ENCODE peak calls at places on chromosome 15, in eight cellular contexts. One of them, this sample, is unnamed.

GRCh38 chr15:64478863-64479262 is 18.5 kb downstream of the ZNF609 start:
- DNase-seq in heart left ventricle: no peak
- DNase-seq in A549: peak; percentile 11
- DNase-seq in CD8-positive, alpha-beta T cell: no peak
- DNase-seq in skeletal muscle cell: peak; percentile 32
- DNase-seq in lower lobe of right lung: no peak
- DNase-seq in Caco-2: no peak
- DNase-seq in upper lobe of right lung: no peak
- DNase-seq in this sample: no peak

GRCh38 chr15:66292261-66293084 is 895 bp upstream of the DIS3L start:
- DNase-seq in upper lobe of right lung: no peak
- DNase-seq in heart left ventricle: no peak
- DNase-seq in skeletal muscle cell: no peak
- DNase-seq in CD8-positive, alpha-beta T cell: no peak
- DNase-seq in Caco-2: no peak
- DNase-seq in A549: no peak
- DNase-seq in lower lobe of right lung: no peak
- DNase-seq in this sample: no peak

GRCh38 chr15:71011503-71012155 is 103.6 kb upstream of the THSD4 start:
- DNase-seq in skeletal muscle cell: peak; percentile 14
- DNase-seq in upper lobe of right lung: no peak
- DNase-seq in heart left ventricle: no peak
- DNase-seq in lower lobe of right lung: no peak
- DNase-seq in Caco-2: no peak
- DNase-seq in A549: peak; percentile 75
- DNase-seq in CD8-positive, alpha-beta T cell: no peak
- DNase-seq in this sample: peak; percentile 29

GRCh38 chr15:78072080-78072892 is 5.2 kb downstream of the TBC1D2B start:
- DNase-seq in skeletal muscle cell: peak; percentile 83
- DNase-seq in heart left ventricle: no peak
- DNase-seq in CD8-positive, alpha-beta T cell: no peak
- DNase-seq in Caco-2: no peak
- DNase-seq in A549: no peak
- DNase-seq in upper lobe of right lung: no peak
- DNase-seq in lower lobe of right lung: no peak
- DNase-seq in this sample: peak; percentile 58

GRCh38 chr15:77821188-77821958 is 188.7 kb upstream of the LINGO1 start:
- DNase-seq in CD8-positive, alpha-beta T cell: no peak
- DNase-seq in A549: peak; percentile 77
- DNase-seq in Caco-2: peak; percentile 59
- DNase-seq in heart left ventricle: peak; percentile 75
- DNase-seq in skeletal muscle cell: no peak
- DNase-seq in upper lobe of right lung: no peak
- DNase-seq in lower lobe of right lung: no peak
- DNase-seq in this sample: peak; percentile 72

GRCh38 chr15:45862034-45862433 is 227.2 kb downstream of the SQOR start:
- DNase-seq in upper lobe of right lung: no peak
- DNase-seq in lower lobe of right lung: no peak
- DNase-seq in A549: no peak
- DNase-seq in heart left ventricle: no peak
- DNase-seq in CD8-positive, alpha-beta T cell: no peak
- DNase-seq in Caco-2: no peak
- DNase-seq in skeletal muscle cell: no peak
- DNase-seq in this sample: no peak

GRCh38 chr15:73378089-73378488 is 9.3 kb upstream of the HCN4 start:
- DNase-seq in Caco-2: no peak
- DNase-seq in lower lobe of right lung: no peak
- DNase-seq in A549: no peak
- DNase-seq in heart left ventricle: peak; percentile 74
- DNase-seq in CD8-positive, alpha-beta T cell: no peak
- DNase-seq in upper lobe of right lung: no peak
- DNase-seq in skeletal muscle cell: no peak
- DNase-seq in this sample: no peak

GRCh38 chr15:35170216-35170615 is 85.1 kb upstream of the NANOGP8 start:
- DNase-seq in heart left ventricle: no peak
- DNase-seq in Caco-2: no peak
- DNase-seq in skeletal muscle cell: no peak
- DNase-seq in upper lobe of right lung: no peak
- DNase-seq in lower lobe of right lung: no peak
- DNase-seq in CD8-positive, alpha-beta T cell: no peak
- DNase-seq in A549: no peak
- DNase-seq in this sample: no peak

GRCh38 chr15:33735143-33735542 is 233.2 kb upstream of the CHRM5 start:
- DNase-seq in heart left ventricle: no peak
- DNase-seq in A549: no peak
- DNase-seq in Caco-2: no peak
- DNase-seq in upper lobe of right lung: no peak
- DNase-seq in skeletal muscle cell: no peak
- DNase-seq in lower lobe of right lung: no peak
- DNase-seq in CD8-positive, alpha-beta T cell: no peak
- DNase-seq in this sample: no peak

GRCh38 chr15:33735637-33736247 is 232.6 kb upstream of the CHRM5 start:
- DNase-seq in upper lobe of right lung: no peak
- DNase-seq in heart left ventricle: no peak
- DNase-seq in A549: peak; percentile 58
- DNase-seq in CD8-positive, alpha-beta T cell: no peak
- DNase-seq in skeletal muscle cell: no peak
- DNase-seq in lower lobe of right lung: no peak
- DNase-seq in Caco-2: no peak
- DNase-seq in this sample: peak; percentile 51

GRCh38 chr15:33742286-33742685 is 226.0 kb upstream of the CHRM5 start:
- DNase-seq in upper lobe of right lung: no peak
- DNase-seq in heart left ventricle: no peak
- DNase-seq in CD8-positive, alpha-beta T cell: no peak
- DNase-seq in A549: no peak
- DNase-seq in lower lobe of right lung: no peak
- DNase-seq in skeletal muscle cell: no peak
- DNase-seq in Caco-2: no peak
- DNase-seq in this sample: no peak

GRCh38 chr15:33738941-33739664 is 229.2 kb upstream of the CHRM5 start:
- DNase-seq in upper lobe of right lung: no peak
- DNase-seq in CD8-positive, alpha-beta T cell: no peak
- DNase-seq in A549: no peak
- DNase-seq in heart left ventricle: no peak
- DNase-seq in Caco-2: no peak
- DNase-seq in skeletal muscle cell: no peak
- DNase-seq in lower lobe of right lung: no peak
- DNase-seq in this sample: no peak

DNA sequence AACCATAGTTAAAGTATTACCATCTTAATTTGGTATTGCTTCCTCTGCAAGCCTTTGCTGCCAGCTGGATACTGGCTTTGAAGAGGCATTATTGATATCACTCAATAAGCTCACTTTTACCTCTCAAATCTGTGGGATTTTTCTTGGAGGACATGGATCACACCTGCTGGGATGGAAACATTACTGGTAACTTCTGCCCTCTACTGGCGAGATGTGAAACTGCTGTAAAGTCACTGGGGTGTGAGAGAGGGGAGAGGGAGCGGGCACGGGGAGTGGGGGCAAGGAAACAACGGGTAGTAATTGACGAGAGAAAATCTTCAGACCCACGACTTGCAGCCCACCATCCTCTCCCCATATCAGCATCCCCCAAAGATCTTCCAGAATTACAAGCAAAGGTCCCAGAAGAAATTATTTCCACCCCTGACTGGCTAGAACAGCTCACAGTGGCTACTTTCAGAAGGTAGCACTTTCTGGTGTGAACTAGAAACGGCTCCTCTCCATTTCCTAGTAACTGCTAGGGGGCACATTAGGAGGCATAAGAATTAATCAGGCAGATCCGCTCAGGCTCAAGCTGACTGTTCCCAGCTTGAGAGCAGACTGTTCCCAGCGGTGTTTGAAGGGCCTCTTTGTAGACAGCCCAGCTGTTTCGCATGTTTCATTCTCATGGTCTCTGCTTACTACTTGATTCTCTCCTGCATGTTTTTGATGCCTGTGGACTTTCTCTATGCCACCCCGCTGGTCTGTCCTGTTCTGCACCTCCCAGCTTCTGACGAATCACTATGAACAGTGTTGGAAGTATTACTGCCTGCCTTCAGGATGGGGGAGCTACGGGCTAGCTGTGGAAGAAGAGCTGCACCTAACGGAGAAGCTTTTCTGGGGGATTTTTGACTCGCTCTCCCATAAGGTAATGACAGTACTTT is 230.3 kb upstream of the CHRM5 start:
- DNase-seq in heart left ventricle: no peak
- DNase-seq in upper lobe of right lung: no peak
- DNase-seq in lower lobe of right lung: no peak
- DNase-seq in Caco-2: no peak
- DNase-seq in CD8-positive, alpha-beta T cell: no peak
- DNase-seq in A549: peak; percentile 29
- DNase-seq in skeletal muscle cell: no peak
- DNase-seq in this sample: peak; percentile 25
- H3K4me3 ChIP-seq in heart left ventricle: no peak overlapping the region
- H3K4me3 ChIP-seq in upper lobe of right lung: no peak overlapping the region
- H3K4me3 ChIP-seq in lower lobe of right lung: no peak overlapping the region
- H3K4me3 ChIP-seq in Caco-2: no peak overlapping the region
- H3K4me3 ChIP-seq in CD8-positive, alpha-beta T cell: no peak overlapping the region
- H3K4me3 ChIP-seq in A549: no peak overlapping the region
- H3K4me3 ChIP-seq in skeletal muscle cell: no peak overlapping the region
- H3K4me3 ChIP-seq in this sample: no peak overlapping the region

GRCh38 chr15:40082195-40082868 is 26.3 kb downstream of the BMF start:
- DNase-seq in upper lobe of right lung: no peak
- DNase-seq in heart left ventricle: no peak
- DNase-seq in CD8-positive, alpha-beta T cell: no peak
- DNase-seq in skeletal muscle cell: no peak
- DNase-seq in Caco-2: no peak
- DNase-seq in A549: no peak
- DNase-seq in lower lobe of right lung: no peak
- DNase-seq in this sample: peak; percentile 22

GRCh38 chr15:40080104-40080503 is 28.6 kb downstream of the BMF start:
- DNase-seq in CD8-positive, alpha-beta T cell: no peak
- DNase-seq in upper lobe of right lung: no peak
- DNase-seq in Caco-2: no peak
- DNase-seq in lower lobe of right lung: no peak
- DNase-seq in A549: no peak
- DNase-seq in skeletal muscle cell: no peak
- DNase-seq in heart left ventricle: no peak
- DNase-seq in this sample: no peak

GRCh38 chr15:40079456-40079855 is 29.2 kb downstream of the BMF start:
- DNase-seq in CD8-positive, alpha-beta T cell: no peak
- DNase-seq in A549: no peak
- DNase-seq in Caco-2: no peak
- DNase-seq in upper lobe of right lung: no peak
- DNase-seq in heart left ventricle: no peak
- DNase-seq in skeletal muscle cell: no peak
- DNase-seq in lower lobe of right lung: no peak
- DNase-seq in this sample: no peak

GRCh38 chr15:40081691-40082194 is 26.9 kb downstream of the BMF start:
- DNase-seq in heart left ventricle: peak; percentile 75
- DNase-seq in upper lobe of right lung: no peak
- DNase-seq in Caco-2: peak; percentile 85
- DNase-seq in A549: peak; percentile 32
- DNase-seq in CD8-positive, alpha-beta T cell: no peak
- DNase-seq in skeletal muscle cell: no peak
- DNase-seq in lower lobe of right lung: peak; percentile 65
- DNase-seq in this sample: peak; percentile 84

DNA sequence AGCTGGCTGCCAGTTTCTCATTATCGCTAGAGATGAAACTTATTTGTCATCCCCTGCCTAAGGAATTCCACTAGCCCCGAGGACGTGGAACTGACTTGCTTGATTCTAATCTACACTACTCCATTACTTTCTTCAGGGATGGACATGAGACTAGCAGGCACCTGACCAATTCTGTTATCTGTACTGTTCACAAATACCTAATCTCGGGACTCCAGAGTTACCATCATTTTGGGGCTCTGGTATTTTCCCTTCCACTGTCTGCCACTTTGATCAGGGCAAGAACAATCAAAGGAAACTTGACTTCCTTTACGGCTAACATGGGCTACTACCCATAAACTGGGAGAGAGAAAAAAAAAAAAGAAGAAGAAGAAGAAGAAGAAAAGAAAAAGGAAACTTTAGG is 27.8 kb downstream of the BMF start:
- DNase-seq in CD8-positive, alpha-beta T cell: no peak
- DNase-seq in A549: no peak
- DNase-seq in upper lobe of right lung: no peak
- DNase-seq in skeletal muscle cell: no peak
- DNase-seq in heart left ventricle: no peak
- DNase-seq in Caco-2: no peak
- DNase-seq in lower lobe of right lung: no peak
- DNase-seq in this sample: no peak
- H3K4me3 ChIP-seq in CD8-positive, alpha-beta T cell: no peak overlapping the region
- H3K4me3 ChIP-seq in A549: no peak overlapping the region
- H3K4me3 ChIP-seq in upper lobe of right lung: peak overlapping the region; percentile 37
- H3K4me3 ChIP-seq in skeletal muscle cell: no peak overlapping the region
- H3K4me3 ChIP-seq in heart left ventricle: peak overlapping the region; percentile 58
- H3K4me3 ChIP-seq in Caco-2: no peak overlapping the region
- H3K4me3 ChIP-seq in lower lobe of right lung: peak overlapping the region; percentile 46
- H3K4me3 ChIP-seq in this sample: no peak overlapping the region

GRCh38 chr15:68793776-68794175 is 26.9 kb downstream of the ANP32A start:
- DNase-seq in CD8-positive, alpha-beta T cell: no peak
- DNase-seq in lower lobe of right lung: no peak
- DNase-seq in skeletal muscle cell: no peak
- DNase-seq in heart left ventricle: no peak
- DNase-seq in Caco-2: no peak
- DNase-seq in upper lobe of right lung: no peak
- DNase-seq in A549: no peak
- DNase-seq in this sample: no peak

GRCh38 chr15:68795298-68795848 is 25.3 kb downstream of the ANP32A start:
- DNase-seq in lower lobe of right lung: peak; percentile 93
- DNase-seq in Caco-2: no peak
- DNase-seq in heart left ventricle: peak; percentile 92
- DNase-seq in A549: no peak
- DNase-seq in skeletal muscle cell: peak; percentile 53
- DNase-seq in CD8-positive, alpha-beta T cell: no peak
- DNase-seq in upper lobe of right lung: peak; percentile 93
- DNase-seq in this sample: peak; percentile 94

GRCh38 chr15:68794307-68794706 is 26.4 kb downstream of the ANP32A start:
- DNase-seq in upper lobe of right lung: no peak
- DNase-seq in lower lobe of right lung: no peak
- DNase-seq in CD8-positive, alpha-beta T cell: no peak
- DNase-seq in Caco-2: no peak
- DNase-seq in A549: no peak
- DNase-seq in skeletal muscle cell: no peak
- DNase-seq in heart left ventricle: no peak
- DNase-seq in this sample: no peak

GRCh38 chr15:68796576-68796975 is 24.1 kb downstream of the ANP32A start:
- DNase-seq in CD8-positive, alpha-beta T cell: no peak
- DNase-seq in lower lobe of right lung: no peak
- DNase-seq in upper lobe of right lung: no peak
- DNase-seq in A549: no peak
- DNase-seq in heart left ventricle: no peak
- DNase-seq in skeletal muscle cell: no peak
- DNase-seq in Caco-2: no peak
- DNase-seq in this sample: no peak

DNA sequence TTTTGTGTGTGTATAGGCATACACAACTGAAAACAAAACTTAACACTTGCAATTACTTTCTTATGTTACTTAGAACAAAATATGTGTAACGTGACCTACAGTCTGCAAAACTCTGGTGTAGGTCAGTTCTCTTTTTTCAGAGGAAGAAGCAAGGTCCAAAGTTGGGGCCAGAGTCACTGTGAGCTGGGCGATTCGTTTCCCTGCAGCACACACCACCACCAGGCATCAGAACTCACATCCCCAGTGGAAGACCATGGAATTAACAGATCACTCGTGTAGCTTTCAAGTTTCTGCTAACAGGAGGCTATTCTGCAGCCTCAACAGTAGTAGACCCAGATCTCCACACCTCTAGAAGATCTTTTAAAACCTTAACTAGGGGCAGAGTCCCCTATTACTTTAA is 25.8 kb downstream of the ANP32A start:
- DNase-seq in lower lobe of right lung: no peak
- DNase-seq in heart left ventricle: no peak
- DNase-seq in A549: no peak
- DNase-seq in skeletal muscle cell: no peak
- DNase-seq in upper lobe of right lung: no peak
- DNase-seq in Caco-2: no peak
- DNase-seq in CD8-positive, alpha-beta T cell: no peak
- DNase-seq in this sample: no peak
- H3K4me3 ChIP-seq in lower lobe of right lung: peak overlapping the region; percentile 12
- H3K4me3 ChIP-seq in heart left ventricle: peak overlapping the region; percentile 19
- H3K4me3 ChIP-seq in A549: no peak overlapping the region
- H3K4me3 ChIP-seq in skeletal muscle cell: no peak overlapping the region
- H3K4me3 ChIP-seq in upper lobe of right lung: peak overlapping the region; percentile 2
- H3K4me3 ChIP-seq in Caco-2: no peak overlapping the region
- H3K4me3 ChIP-seq in CD8-positive, alpha-beta T cell: no peak overlapping the region
- H3K4me3 ChIP-seq in this sample: no peak overlapping the region

DNA sequence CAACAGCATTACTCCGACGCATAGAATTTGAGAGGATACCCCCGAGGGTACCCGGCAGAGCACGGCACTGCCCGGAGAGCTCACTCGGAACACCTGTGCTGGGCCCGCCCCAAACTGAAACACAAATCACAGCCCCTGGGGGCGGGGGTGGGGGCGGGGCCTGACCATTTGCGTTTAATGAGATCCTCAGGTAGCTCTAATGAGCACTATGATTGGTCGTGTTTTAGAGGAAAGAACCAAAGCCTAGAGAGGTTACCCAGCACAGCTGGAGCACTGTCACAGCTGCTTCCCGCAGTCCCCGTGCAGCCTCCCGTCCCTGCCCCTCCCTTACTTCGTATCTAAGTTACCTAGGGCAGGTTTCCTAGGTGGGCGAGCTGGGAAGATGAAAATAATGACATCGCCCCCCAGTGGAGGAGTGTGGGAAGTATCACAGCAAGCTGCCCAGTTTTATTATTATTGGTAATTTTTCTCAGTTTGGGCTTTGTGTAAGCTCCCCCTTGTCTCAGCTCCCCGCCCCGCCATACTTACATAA is 187.1 kb downstream of the PDE8A start:
- DNase-seq in skeletal muscle cell: no peak
- DNase-seq in upper lobe of right lung: peak; percentile 83
- DNase-seq in CD8-positive, alpha-beta T cell: no peak
- DNase-seq in A549: peak; percentile 75
- DNase-seq in heart left ventricle: no peak
- DNase-seq in lower lobe of right lung: peak; percentile 74
- DNase-seq in Caco-2: peak; percentile 51
- DNase-seq in this sample: no peak
- H3K4me3 ChIP-seq in skeletal muscle cell: peak overlapping the region; percentile 5
- H3K4me3 ChIP-seq in upper lobe of right lung: peak overlapping the region; percentile 32
- H3K4me3 ChIP-seq in CD8-positive, alpha-beta T cell: peak overlapping the region; percentile 46
- H3K4me3 ChIP-seq in A549: peak overlapping the region; percentile 51
- H3K4me3 ChIP-seq in heart left ventricle: peak overlapping the region; percentile 27
- H3K4me3 ChIP-seq in lower lobe of right lung: peak overlapping the region; percentile 41
- H3K4me3 ChIP-seq in Caco-2: peak overlapping the region; percentile 20
- H3K4me3 ChIP-seq in this sample: no peak overlapping the region